ENCODE peak calls at places on chromosomes 5 and 9, in nine cellular contexts. One of them, this sample, is unnamed.

GRCh38 chr5:38543074-38543473 is 13.4 kb downstream of the LIFR start:
- DNase-seq in hepatocyte: no peak
- DNase-seq in OCI-LY7: no peak
- DNase-seq in GM23338: no peak
- DNase-seq in PC-3: no peak
- DNase-seq in SK-N-SH: no peak
- DNase-seq in GM23248: no peak
- DNase-seq in MM.1S: no peak
- DNase-seq in HCT116: no peak
- DNase-seq in this sample: no peak

GRCh38 chr9:83960991-83961390 is 19.0 kb downstream of the HNRNPK start:
- DNase-seq in hepatocyte: no peak
- DNase-seq in SK-N-SH: no peak
- DNase-seq in HCT116: no peak
- DNase-seq in PC-3: no peak
- DNase-seq in GM23338: no peak
- DNase-seq in MM.1S: no peak
- DNase-seq in GM23248: no peak
- DNase-seq in OCI-LY7: no peak
- DNase-seq in this sample: no peak

GRCh38 chr5:43396762-43397304 is 15.4 kb downstream of the CCL28 start:
- DNase-seq in OCI-LY7: no peak
- DNase-seq in GM23248: peak; percentile 62
- DNase-seq in PC-3: peak; percentile 78
- DNase-seq in SK-N-SH: peak; percentile 53
- DNase-seq in HCT116: no peak
- DNase-seq in hepatocyte: peak; percentile 22
- DNase-seq in GM23338: peak; percentile 83
- DNase-seq in MM.1S: peak; percentile 11
- DNase-seq in this sample: peak; percentile 3

GRCh38 chr5:1312993-1313833 is 18.3 kb upstream of the TERT start:
- DNase-seq in MM.1S: peak; percentile 98
- DNase-seq in GM23248: no peak
- DNase-seq in hepatocyte: no peak
- DNase-seq in OCI-LY7: peak; percentile 97
- DNase-seq in SK-N-SH: no peak
- DNase-seq in GM23338: no peak
- DNase-seq in PC-3: no peak
- DNase-seq in HCT116: no peak
- DNase-seq in this sample: no peak

GRCh38 chr5:82635561-82636288 is 357.6 kb upstream of the RPS23 start:
- DNase-seq in OCI-LY7: no peak
- DNase-seq in GM23248: peak; percentile 68
- DNase-seq in hepatocyte: peak; percentile 69
- DNase-seq in GM23338: no peak
- DNase-seq in HCT116: peak; percentile 13
- DNase-seq in SK-N-SH: no peak
- DNase-seq in MM.1S: no peak
- DNase-seq in PC-3: peak; percentile 96
- DNase-seq in this sample: no peak

GRCh38 chr5:100762163-100762562 is 140.9 kb downstream of the ST8SIA4 start:
- DNase-seq in SK-N-SH: no peak
- DNase-seq in PC-3: no peak
- DNase-seq in GM23338: no peak
- DNase-seq in GM23248: no peak
- DNase-seq in hepatocyte: no peak
- DNase-seq in OCI-LY7: no peak
- DNase-seq in HCT116: no peak
- DNase-seq in MM.1S: no peak
- DNase-seq in this sample: no peak

GRCh38 chr5:155906046-155906445 is 420.9 kb upstream of the SGCD start:
- DNase-seq in hepatocyte: no peak
- DNase-seq in MM.1S: no peak
- DNase-seq in OCI-LY7: peak; percentile 1
- DNase-seq in GM23248: no peak
- DNase-seq in SK-N-SH: no peak
- DNase-seq in GM23338: peak; percentile 41
- DNase-seq in PC-3: no peak
- DNase-seq in HCT116: no peak
- DNase-seq in this sample: no peak

GRCh38 chr9:134988706-134989105 is 71.0 kb upstream of the FCN1 start:
- DNase-seq in hepatocyte: no peak
- DNase-seq in HCT116: no peak
- DNase-seq in MM.1S: no peak
- DNase-seq in PC-3: no peak
- DNase-seq in GM23338: no peak
- DNase-seq in SK-N-SH: no peak
- DNase-seq in OCI-LY7: no peak
- DNase-seq in GM23248: no peak
- DNase-seq in this sample: no peak

GRCh38 chr5:135993894-135994514 is 34.8 kb upstream of the TGFBI start:
- DNase-seq in HCT116: no peak
- DNase-seq in PC-3: peak; percentile 25
- DNase-seq in hepatocyte: peak; percentile 45
- DNase-seq in SK-N-SH: peak; percentile 78
- DNase-seq in MM.1S: no peak
- DNase-seq in GM23248: peak; percentile 79
- DNase-seq in GM23338: no peak
- DNase-seq in OCI-LY7: no peak
- DNase-seq in this sample: no peak

GRCh38 chr9:78676623-78677022 is 379.7 kb downstream of the PSAT1 start:
- DNase-seq in GM23248: peak; percentile 72
- DNase-seq in HCT116: no peak
- DNase-seq in GM23338: no peak
- DNase-seq in OCI-LY7: no peak
- DNase-seq in MM.1S: no peak
- DNase-seq in PC-3: no peak
- DNase-seq in SK-N-SH: no peak
- DNase-seq in hepatocyte: no peak
- DNase-seq in this sample: no peak

GRCh38 chr5:150297236-150297890 is 5.3 kb downstream of the ARSI start:
- DNase-seq in HCT116: no peak
- DNase-seq in PC-3: no peak
- DNase-seq in MM.1S: no peak
- DNase-seq in OCI-LY7: no peak
- DNase-seq in hepatocyte: no peak
- DNase-seq in GM23248: no peak
- DNase-seq in GM23338: no peak
- DNase-seq in SK-N-SH: no peak
- DNase-seq in this sample: no peak

GRCh38 chr5:132263548-132264261 is 6.2 kb downstream of the PDLIM4 start:
- DNase-seq in MM.1S: no peak
- DNase-seq in GM23338: no peak
- DNase-seq in OCI-LY7: no peak
- DNase-seq in HCT116: no peak
- DNase-seq in GM23248: peak; percentile 95
- DNase-seq in PC-3: peak; percentile 72
- DNase-seq in SK-N-SH: peak; percentile 29
- DNase-seq in hepatocyte: no peak
- DNase-seq in this sample: no peak

GRCh38 chr9:73451003-73451402 is 299.3 kb downstream of the ANXA1 start:
- DNase-seq in SK-N-SH: no peak
- DNase-seq in PC-3: no peak
- DNase-seq in GM23248: no peak
- DNase-seq in hepatocyte: no peak
- DNase-seq in HCT116: no peak
- DNase-seq in OCI-LY7: no peak
- DNase-seq in GM23338: no peak
- DNase-seq in MM.1S: no peak
- DNase-seq in this sample: peak; percentile 5

GRCh38 chr9:133606722-133607053 is 2.5 kb downstream of the FAM163B start:
- DNase-seq in MM.1S: no peak
- DNase-seq in PC-3: no peak
- DNase-seq in GM23338: no peak
- DNase-seq in OCI-LY7: no peak
- DNase-seq in GM23248: no peak
- DNase-seq in hepatocyte: no peak
- DNase-seq in SK-N-SH: no peak
- DNase-seq in HCT116: no peak
- DNase-seq in this sample: no peak

GRCh38 chr5:154087260-154087659 is 48.5 kb downstream of the MFAP3 start:
- DNase-seq in OCI-LY7: no peak
- DNase-seq in GM23248: peak; percentile 63
- DNase-seq in PC-3: no peak
- DNase-seq in hepatocyte: no peak
- DNase-seq in SK-N-SH: no peak
- DNase-seq in MM.1S: peak; percentile 25
- DNase-seq in GM23338: no peak
- DNase-seq in HCT116: no peak
- DNase-seq in this sample: peak; percentile 33

GRCh38 chr5:91219803-91220371 is 163.2 kb downstream of the ARRDC3 start:
- DNase-seq in SK-N-SH: peak; percentile 16
- DNase-seq in GM23248: no peak
- DNase-seq in GM23338: peak; percentile 56
- DNase-seq in OCI-LY7: peak; percentile 27
- DNase-seq in MM.1S: peak; percentile 19
- DNase-seq in PC-3: peak; percentile 32
- DNase-seq in HCT116: peak; percentile 26
- DNase-seq in hepatocyte: peak; percentile 24
- DNase-seq in this sample: peak; percentile 7

GRCh38 chr5:146366904-146367303 is 28.3 kb downstream of the POU4F3 start:
- DNase-seq in OCI-LY7: no peak
- DNase-seq in GM23338: no peak
- DNase-seq in hepatocyte: no peak
- DNase-seq in PC-3: no peak
- DNase-seq in HCT116: no peak
- DNase-seq in SK-N-SH: no peak
- DNase-seq in GM23248: no peak
- DNase-seq in MM.1S: no peak
- DNase-seq in this sample: no peak

GRCh38 chr5:86909461-86909881 is 291.7 kb downstream of the COX7C start:
- DNase-seq in hepatocyte: peak; percentile 8
- DNase-seq in SK-N-SH: no peak
- DNase-seq in PC-3: peak; percentile 97
- DNase-seq in GM23338: no peak
- DNase-seq in HCT116: no peak
- DNase-seq in OCI-LY7: no peak
- DNase-seq in MM.1S: no peak
- DNase-seq in GM23248: peak; percentile 83
- DNase-seq in this sample: no peak

DNA sequence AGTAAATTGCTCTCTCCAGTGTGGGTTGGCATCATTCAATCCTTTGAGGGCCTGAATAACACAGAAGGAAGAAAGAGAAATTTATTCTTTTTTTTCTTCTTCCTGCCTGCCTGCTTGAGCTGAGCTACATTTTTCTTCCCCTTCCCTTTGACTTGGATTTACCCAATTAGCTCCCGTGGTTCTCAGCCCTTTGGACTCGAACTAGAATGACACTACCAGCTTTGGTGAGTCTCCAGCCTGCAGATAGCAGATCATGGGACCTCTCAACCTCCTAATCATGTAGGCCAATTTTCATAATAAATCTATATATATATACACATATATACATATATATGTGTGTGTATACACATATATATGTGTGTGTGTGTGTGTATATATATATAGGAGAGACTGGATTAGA is 128.6 kb downstream of the ISOC1 start:
- DNase-seq in SK-N-SH: no peak
- DNase-seq in PC-3: no peak
- DNase-seq in MM.1S: no peak
- DNase-seq in hepatocyte: no peak
- DNase-seq in GM23338: no peak
- DNase-seq in HCT116: no peak
- DNase-seq in OCI-LY7: no peak
- DNase-seq in GM23248: no peak
- DNase-seq in this sample: no peak
- TF ChIP-seq EZH2phosphoT487 in SK-N-SH: no peak
- TF ChIP-seq EZH2phosphoT487 in PC-3: no peak
- TF ChIP-seq EZH2phosphoT487 in MM.1S: no peak
- TF ChIP-seq EZH2phosphoT487 in hepatocyte: no peak
- TF ChIP-seq EZH2phosphoT487 in GM23338: no peak
- TF ChIP-seq EZH2phosphoT487 in HCT116: no peak
- TF ChIP-seq EZH2phosphoT487 in OCI-LY7: no peak
- TF ChIP-seq EZH2phosphoT487 in GM23248: no peak
- TF ChIP-seq EZH2phosphoT487 in this sample: no peak

GRCh38 chr5:172179032-172179989 is 8.7 kb downstream of the STK10 start:
- DNase-seq in OCI-LY7: peak; percentile 62
- DNase-seq in MM.1S: peak; percentile 73
- DNase-seq in HCT116: no peak
- DNase-seq in GM23248: no peak
- DNase-seq in hepatocyte: no peak
- DNase-seq in GM23338: peak; percentile 38
- DNase-seq in PC-3: no peak
- DNase-seq in SK-N-SH: no peak
- DNase-seq in this sample: no peak
- H3K4me1 ChIP-seq in OCI-LY7: peaks cover 52% of the 10 kb centered on the region
- H3K4me1 ChIP-seq in MM.1S: peaks cover 45% of the 10 kb centered on the region
- H3K4me1 ChIP-seq in HCT116: peaks cover 19% of the 10 kb centered on the region
- H3K4me1 ChIP-seq in GM23248: no peaks in the 10 kb centered on the region
- H3K4me1 ChIP-seq in hepatocyte: peaks cover 9% of the 10 kb centered on the region
- H3K4me1 ChIP-seq in GM23338: peaks cover 36% of the 10 kb centered on the region
- H3K4me1 ChIP-seq in PC-3: peaks cover 13% of the 10 kb centered on the region
- H3K4me1 ChIP-seq in SK-N-SH: peaks cover 3% of the 10 kb centered on the region
- H3K4me1 ChIP-seq in this sample: peaks cover 8% of the 10 kb centered on the region

GRCh38 chr9:86242012-86242411 is 17.4 kb downstream of the C9orf153 start:
- DNase-seq in SK-N-SH: no peak
- DNase-seq in OCI-LY7: no peak
- DNase-seq in hepatocyte: peak; percentile 8
- DNase-seq in MM.1S: no peak
- DNase-seq in PC-3: no peak
- DNase-seq in GM23248: no peak
- DNase-seq in HCT116: no peak
- DNase-seq in GM23338: peak; percentile 17
- DNase-seq in this sample: peak; percentile 13
- TF ChIP-seq EZH2phosphoT487 in SK-N-SH: no peak
- TF ChIP-seq EZH2phosphoT487 in OCI-LY7: no peak
- TF ChIP-seq EZH2phosphoT487 in hepatocyte: no peak
- TF ChIP-seq EZH2phosphoT487 in MM.1S: no peak
- TF ChIP-seq EZH2phosphoT487 in PC-3: no peak
- TF ChIP-seq EZH2phosphoT487 in GM23248: no peak
- TF ChIP-seq EZH2phosphoT487 in HCT116: no peak
- TF ChIP-seq EZH2phosphoT487 in GM23338: no peak
- TF ChIP-seq EZH2phosphoT487 in this sample: no peak

DNA sequence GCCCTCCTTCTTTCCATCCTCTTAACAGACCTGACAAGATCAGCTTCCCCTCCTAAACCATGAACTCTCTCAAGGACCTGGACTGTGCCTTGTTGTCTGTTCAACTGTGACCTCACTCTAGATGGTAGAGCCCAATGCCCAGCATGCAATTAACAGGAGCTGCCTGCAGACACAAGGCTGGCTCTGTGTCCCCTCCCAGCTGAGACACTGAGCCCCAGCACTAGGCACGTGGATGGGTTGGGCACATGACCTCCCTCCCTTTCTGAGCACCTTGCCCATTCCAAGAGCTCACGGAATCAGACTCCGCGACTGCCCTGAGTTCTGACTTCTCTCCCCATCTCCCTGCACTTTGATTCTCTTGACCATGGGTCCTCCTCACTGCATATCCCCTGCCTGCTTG is 93.5 kb upstream of the LRRTM2 start:
- DNase-seq in hepatocyte: no peak
- DNase-seq in GM23338: no peak
- DNase-seq in HCT116: no peak
- DNase-seq in PC-3: no peak
- DNase-seq in SK-N-SH: no peak
- DNase-seq in GM23248: no peak
- DNase-seq in OCI-LY7: no peak
- DNase-seq in MM.1S: no peak
- DNase-seq in this sample: no peak
- H3K4me1 ChIP-seq in hepatocyte: peaks cover 19% of the 10 kb centered on the region
- H3K4me1 ChIP-seq in GM23338: peaks cover 7% of the 10 kb centered on the region
- H3K4me1 ChIP-seq in HCT116: peaks cover 29% of the 10 kb centered on the region
- H3K4me1 ChIP-seq in PC-3: no peaks in the 10 kb centered on the region
- H3K4me1 ChIP-seq in SK-N-SH: peaks cover 69% of the 10 kb centered on the region
- H3K4me1 ChIP-seq in GM23248: peaks cover 14% of the 10 kb centered on the region
- H3K4me1 ChIP-seq in OCI-LY7: no peaks in the 10 kb centered on the region
- H3K4me1 ChIP-seq in MM.1S: no peaks in the 10 kb centered on the region
- H3K4me1 ChIP-seq in this sample: peaks cover 58% of the 10 kb centered on the region